ENCODE peak calls at places on chromosomes 13 and 19, in nine cellular contexts. P, T, M, L, J, N, U, Y and K are unnamed samples.

GRCh38 chr13:113912596-113912995 is 48.7 kb upstream of the GAS6 start:
- DNase-seq in P (no peak), T (no peak), M (no peak), L (no peak), J (no peak), N (no peak), U (no peak), Y (peak), K (no peak)

GRCh38 chr13:66560991-66561390 is 669.1 kb downstream of the PCDH9 start:
- DNase-seq in P (no peak), T (no peak), M (no peak), L (no peak), J (no peak), N (no peak), U (no peak), Y (no peak), K (no peak)

GRCh38 chr19:27675771-27676170 is 1537.2 kb downstream of the UQCRFS1 start:
- DNase-seq in P (no peak), T (no peak), M (no peak), L (no peak), J (no peak), N (no peak), U (no peak), Y (no peak), K (no peak)

GRCh38 chr13:91167706-91168459 is 179.6 kb upstream of the MIR17HG start:
- DNase-seq in P (no peak), T (no peak), M (no peak), L (no peak), J (no peak), N (no peak), U (no peak), Y (no peak), K (no peak)

GRCh38 chr13:113938716-113939115 is 35.2 kb downstream of the C13orf46 start:
- DNase-seq in P (no peak), T (no peak), M (peak), L (no peak), J (no peak), N (no peak), U (no peak), Y (no peak), K (no peak)

GRCh38 chr19:7304200-7304599 is 10.0 kb upstream of the INSR start:
- DNase-seq in P (no peak), T (no peak), M (no peak), L (no peak), J (no peak), N (no peak), U (no peak), Y (no peak), K (no peak)

GRCh38 chr13:31807090-31807541 is 67.8 kb downstream of the RXFP2 start:
- DNase-seq in P (no peak), T (peak), M (no peak), L (no peak), J (no peak), N (no peak), U (no peak), Y (peak), K (no peak)

GRCh38 chr19:49113762-49114629 is at the start of gene LIN7B:
- DNase-seq in P (peak), T (peak), M (peak), L (peak), J (peak), N (peak), U (no peak), Y (peak), K (peak)

GRCh38 chr13:78993792-78994191 is 334.8 kb upstream of the OBI1 start:
- DNase-seq in P (no peak), T (no peak), M (no peak), L (no peak), J (no peak), N (no peak), U (no peak), Y (no peak), K (no peak)

GRCh38 chr19:3039641-3040077 is 10.6 kb upstream of the TLE2 start:
- DNase-seq in P (no peak), T (no peak), M (no peak), L (no peak), J (no peak), N (no peak), U (no peak), Y (no peak), K (no peak)

GRCh38 chr19:4449826-4450075 is 7.8 kb downstream of the UBXN6 start:
- DNase-seq in P (no peak), T (no peak), M (no peak), L (no peak), J (no peak), N (no peak), U (no peak), Y (no peak), K (no peak)
- TF ChIP-seq CTCF in P (no peak), T (no peak), M (no peak), L (no peak), J (no peak), N (no peak), U (no peak), Y (no peak), K (no peak)

DNA sequence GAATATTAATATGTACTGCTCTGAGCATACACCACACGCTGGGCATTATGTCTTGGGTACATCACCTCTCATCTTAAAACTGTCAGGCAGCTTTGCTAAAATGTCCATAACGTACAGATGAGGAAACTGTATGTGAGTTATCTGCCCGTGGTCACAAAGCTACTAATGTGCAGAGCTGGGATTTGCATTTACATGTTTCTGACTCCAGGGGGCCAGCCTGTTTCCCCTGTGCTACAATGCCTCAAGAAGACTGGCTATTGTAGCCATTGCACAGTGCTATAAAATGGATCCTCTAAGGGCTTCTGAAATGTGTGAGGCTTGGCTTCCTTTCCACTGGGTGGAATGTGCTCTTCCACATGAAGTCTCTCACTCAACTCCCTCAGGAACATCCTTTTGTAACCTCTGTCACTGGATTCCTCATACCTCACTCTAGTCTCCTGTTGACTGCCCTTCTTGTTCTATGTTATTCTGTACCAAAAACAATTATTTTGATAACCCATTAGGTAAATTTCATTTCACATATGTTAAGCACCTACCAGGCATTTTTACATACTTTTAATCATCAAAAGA is 95.6 kb upstream of the HTR2A start:
- DNase-seq in P (no peak), T (peak), M (no peak), L (no peak), J (no peak), N (no peak), U (no peak), Y (peak), K (no peak)
- TF ChIP-seq CTCF in P (no peak), T (peak), M (no peak), L (no peak), J (no peak), N (peak), U (peak), Y (peak), K (peak)

DNA sequence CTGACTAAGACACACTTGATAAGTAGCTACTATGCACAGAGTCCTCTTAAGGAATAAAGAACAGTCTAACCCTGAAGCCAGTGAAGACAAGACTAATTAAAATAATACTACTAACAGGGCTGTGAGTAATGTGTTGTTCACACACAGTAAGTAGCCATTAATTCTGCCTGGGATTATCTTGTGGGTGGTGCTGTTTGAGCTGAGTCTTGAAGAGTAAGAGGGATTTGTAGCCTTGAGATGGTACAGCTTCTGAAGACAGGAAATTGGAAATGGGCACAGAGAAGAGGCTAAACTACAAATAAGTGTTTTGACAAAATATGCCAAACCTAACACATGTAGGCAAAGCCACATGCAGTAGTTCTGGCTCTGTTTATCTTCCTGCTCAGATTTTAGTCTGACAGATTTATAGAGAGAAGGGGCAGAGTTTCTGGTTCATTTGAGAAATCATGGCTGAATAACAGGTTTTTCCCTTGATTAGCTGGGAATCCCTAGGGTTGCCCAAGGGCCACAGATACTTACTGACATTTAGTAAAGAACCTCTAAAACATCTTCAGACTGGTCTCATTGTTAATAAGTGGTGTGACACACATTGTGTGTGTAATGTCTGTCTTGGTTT is 38.0 kb downstream of the ITGBL1 start:
- DNase-seq in P (no peak), T (peak), M (no peak), L (no peak), J (no peak), N (no peak), U (no peak), Y (peak), K (peak)
- TF ChIP-seq CTCF in P (no peak), T (no peak), M (no peak), L (no peak), J (no peak), N (no peak), U (no peak), Y (no peak), K (no peak)

DNA sequence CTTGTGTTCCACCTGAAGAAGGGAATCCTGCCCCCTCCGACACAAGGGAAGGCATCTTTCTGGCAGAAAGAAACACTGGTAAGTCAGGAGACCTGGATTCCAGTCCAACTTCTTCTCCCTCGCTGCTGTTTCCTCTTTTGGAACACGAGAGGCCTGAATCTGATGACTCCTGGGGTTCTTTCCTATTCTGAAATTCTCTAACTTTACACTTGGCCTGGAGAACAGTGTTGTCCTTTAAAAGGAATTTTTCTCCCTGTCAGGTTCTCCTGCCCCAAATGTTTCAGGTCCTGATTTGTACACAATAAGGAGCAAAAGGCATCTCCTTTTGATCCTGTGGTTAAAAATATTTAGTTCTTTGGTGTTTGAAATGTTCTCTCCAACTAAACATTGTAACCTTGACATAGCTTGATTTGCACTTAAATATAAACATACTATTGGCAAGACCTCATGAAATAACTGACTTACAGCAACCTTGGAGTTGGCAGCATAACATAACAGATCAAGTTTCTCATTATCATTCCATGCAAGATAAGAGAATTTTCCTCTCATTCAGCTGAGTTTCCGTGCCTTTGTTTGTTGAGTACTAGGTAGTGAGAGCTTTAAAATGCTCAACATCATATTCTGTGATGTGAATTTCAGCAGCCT is 244.8 kb downstream of the COG6 start:
- DNase-seq in P (no peak), T (no peak), M (no peak), L (no peak), J (no peak), N (peak), U (no peak), Y (no peak), K (no peak)
- TF ChIP-seq CTCF in P (no peak), T (no peak), M (no peak), L (no peak), J (no peak), N (no peak), U (no peak), Y (no peak), K (no peak)

DNA sequence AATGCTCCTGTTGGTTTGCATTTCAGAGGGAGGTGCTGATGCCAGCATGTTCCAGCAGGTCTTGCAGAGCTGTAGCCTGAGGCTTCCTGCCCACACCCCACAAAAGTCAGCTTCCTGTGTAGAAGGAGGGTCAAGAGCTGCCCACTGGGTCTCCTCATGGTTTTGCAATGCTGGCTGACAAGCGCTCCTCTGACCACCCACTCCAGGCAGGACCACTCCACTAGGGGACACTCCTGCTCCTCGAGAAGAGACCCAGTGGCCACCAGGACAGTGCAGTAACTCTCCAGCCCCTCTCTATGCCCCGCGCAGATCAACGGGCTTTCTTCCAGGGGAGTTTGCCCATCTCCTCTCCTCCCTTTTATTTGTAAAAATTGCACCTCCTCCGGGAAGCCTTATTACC is 72.9 kb upstream of the UQCRFS1 start:
- DNase-seq in P (no peak), T (peak), M (no peak), L (no peak), J (peak), N (no peak), U (no peak), Y (no peak), K (no peak)
- TF ChIP-seq CTCF in P (peak), T (no peak), M (peak), L (no peak), J (no peak), N (peak), U (no peak), Y (peak), K (no peak)

GRCh38 chr13:112818040-112818697 is 128.3 kb downstream of the ATP11A start:
- DNase-seq in P (no peak), T (no peak), M (no peak), L (no peak), J (peak), N (no peak), U (no peak), Y (no peak), K (no peak)
- TF ChIP-seq CTCF in P (no peak), T (no peak), M (no peak), L (no peak), J (no peak), N (no peak), U (no peak), Y (no peak), K (no peak)

GRCh38 chr13:97849305-97849704 is 104.2 kb upstream of the IPO5 start:
- DNase-seq in P (peak), T (peak), M (no peak), L (no peak), J (no peak), N (peak), U (no peak), Y (peak), K (peak)
- TF ChIP-seq CTCF in P (peak), T (peak), M (no peak), L (no peak), J (no peak), N (peak), U (peak), Y (peak), K (peak)